ENCODE peak calls at places on chromosomes 1 and 21, in four cellular contexts. O is AG04450, A is GM12878, L is NCI-H1092. P is an unnamed sample.
A peak's percentile ranks its signal among the peaks of the same experiment; 100 is the strongest.

GRCh38 chr1:32400876-32401631 is 6.8 kb upstream of the BSDC1 start:
- DNase-seq in O (peak; percentile 48), A (no peak), L (peak; percentile 83), P (peak; percentile 81)

GRCh38 chr1:93801471-93801870 is 77.5 kb downstream of the DNTTIP2 start:
- DNase-seq in O (peak; percentile 36), A (no peak), L (no peak), P (peak; percentile 54)

GRCh38 chr1:21447311-21447710 is 7.4 kb downstream of the NBPF3 start:
- DNase-seq in O (no peak), A (no peak), L (no peak), P (peak; percentile 64)

GRCh38 chr1:13825033-13825432 is 125.0 kb downstream of the PRDM2 start:
- DNase-seq in O (no peak), A (no peak), L (no peak), P (peak; percentile 28)

GRCh38 chr1:221887091-221887746 is 145.3 kb upstream of the DUSP10 start:
- DNase-seq in O (peak; percentile 29), A (no peak), L (no peak), P (peak; percentile 62)

GRCh38 chr1:64295136-64295535 is 91.7 kb downstream of the UBE2U start:
- DNase-seq in O (no peak), A (no peak), L (no peak), P (no peak)

GRCh38 chr1:41240806-41241747 is 1.0 kb downstream of the SCMH1 start:
- DNase-seq in O (no peak), A (no peak), L (peak; percentile 22), P (peak; percentile 32)

GRCh38 chr1:96721053-96721381 is 567 bp upstream of the PTBP2 start:
- DNase-seq in O (no peak), A (no peak), L (no peak), P (peak; percentile 50)

GRCh38 chr1:35544976-35545375 is 12.2 kb downstream of the KIAA0319L start:
- DNase-seq in O (no peak), A (peak; percentile 50), L (peak; percentile 24), P (peak; percentile 70)

GRCh38 chr21:15688809-15689208 is 41.0 kb upstream of the USP25 start:
- DNase-seq in O (no peak), A (no peak), L (no peak), P (peak; percentile 69)

GRCh38 chr1:216815239-216815955 is 92.2 kb upstream of the ESRRG start:
- DNase-seq in O (peak; percentile 11), A (no peak), L (peak; percentile 94), P (peak; percentile 65)

GRCh38 chr1:54163051-54163450 is 10.3 kb upstream of the CDCP2 start:
- DNase-seq in O (no peak), A (no peak), L (no peak), P (no peak)

GRCh38 chr1:6490181-6491075 is 1.0 kb downstream of the PLEKHG5 start:
- DNase-seq in O (peak; percentile 32), A (peak; percentile 15), L (peak; percentile 58), P (peak; percentile 78)

GRCh38 chr1:110948038-110948810 is 15.5 kb downstream of the LRIF1 start:
- DNase-seq in O (no peak), A (no peak), L (no peak), P (peak; percentile 39)

GRCh38 chr21:29827236-29827635 is 112.6 kb downstream of the GRIK1 start:
- DNase-seq in O (no peak), A (no peak), L (no peak), P (peak; percentile 45)

GRCh38 chr1:198220428-198220827 is 63.6 kb downstream of the NEK7 start:
- DNase-seq in O (no peak), A (no peak), L (no peak), P (peak; percentile 95)

GRCh38 chr1:15932612-15933011 is 43.3 kb downstream of the ZBTB17 start:
- DNase-seq in O (no peak), A (no peak), L (no peak), P (no peak)

GRCh38 chr21:16071082-16071481 is 341.3 kb downstream of the USP25 start:
- DNase-seq in O (no peak), A (no peak), L (peak; percentile 18), P (peak; percentile 46)

GRCh38 chr1:91643431-91643830 is 142.8 kb downstream of the CDC7 start:
- DNase-seq in O (no peak), A (no peak), L (no peak), P (no peak)

GRCh38 chr1:118987431-118988185 is 535 bp downstream of the TBX15 start:
- DNase-seq in O (no peak), A (no peak), L (no peak), P (peak; percentile 84)

GRCh38 chr1:164647211-164647610 is 88.2 kb downstream of the PBX1 start:
- DNase-seq in O (no peak), A (no peak), L (no peak), P (no peak)

GRCh38 chr21:45513741-45514310 is 28.4 kb downstream of the SLC19A1 start:
- DNase-seq in O (no peak), A (no peak), L (no peak), P (no peak)

GRCh38 chr1:1432951-1433803 is 2.3 kb upstream of the VWA1 start:
- DNase-seq in O (no peak), A (no peak), L (no peak), P (no peak)

GRCh38 chr1:183739640-183740385 is 65.1 kb upstream of the RGL1 start:
- DNase-seq in O (no peak), A (no peak), L (no peak), P (no peak)

GRCh38 chr1:64685942-64686341 is 58.9 kb upstream of the RAVER2 start:
- DNase-seq in O (no peak), A (no peak), L (no peak), P (no peak)